ENCODE peak calls at places on chromosomes 11 and 22, in six cellular contexts. V, I, U, X, H and P are unnamed samples.

GRCh38 chr11:80532633-80533232 is 1091.9 kb upstream of the TENM4 start:
- DNase-seq in V (no peak), I (no peak), U (peak; percentile 41), X (no peak), H (no peak), P (no peak)

GRCh38 chr11:96278039-96278897 is 64.7 kb downstream of the MAML2 start:
- DNase-seq in V (no peak), I (no peak), U (no peak), X (no peak), H (no peak), P (no peak)

GRCh38 chr11:62392944-62393628 is 25.7 kb upstream of the SCGB1A1 start:
- DNase-seq in V (peak; percentile 76), I (no peak), U (no peak), X (no peak), H (no peak), P (peak; percentile 38)

GRCh38 chr22:43007519-43008102 is 7.3 kb downstream of the PACSIN2 start:
- DNase-seq in V (peak; percentile 90), I (peak; percentile 68), U (no peak), X (no peak), H (peak; percentile 90), P (no peak)

GRCh38 chr22:50074056-50074455 is 11.2 kb downstream of the MLC1 start:
- DNase-seq in V (peak; percentile 17), I (no peak), U (no peak), X (no peak), H (no peak), P (no peak)

GRCh38 chr11:131584694-131585592 is 214.5 kb downstream of the NTM start:
- DNase-seq in V (peak; percentile 14), I (no peak), U (no peak), X (no peak), H (no peak), P (no peak)

GRCh38 chr11:68349461-68350249 is 37.3 kb downstream of the LRP5 start:
- DNase-seq in V (no peak), I (no peak), U (no peak), X (no peak), H (no peak), P (no peak)

GRCh38 chr11:60838132-60838531 is 3.8 kb upstream of the CCDC86 start:
- DNase-seq in V (peak; percentile 70), I (no peak), U (no peak), X (no peak), H (no peak), P (no peak)

GRCh38 chr11:118434553-118435232 is 1.6 kb upstream of the KMT2A start:
- DNase-seq in V (peak; percentile 65), I (no peak), U (peak; percentile 59), X (peak; percentile 34), H (peak; percentile 34), P (peak; percentile 29)

GRCh38 chr22:20037419-20037818 is 16.5 kb downstream of the TANGO2 start:
- DNase-seq in V (no peak), I (no peak), U (no peak), X (no peak), H (no peak), P (no peak)

GRCh38 chr11:3020011-3020410 is 27.9 kb upstream of the NAP1L4 start:
- DNase-seq in V (no peak), I (no peak), U (no peak), X (no peak), H (no peak), P (no peak)

GRCh38 chr11:128691802-128692749 is 1.8 kb upstream of the FLI1 start:
- DNase-seq in V (no peak), I (no peak), U (peak; percentile 50), X (no peak), H (no peak), P (no peak)

GRCh38 chr11:128695539-128696221 is 1.8 kb downstream of the FLI1 start:
- DNase-seq in V (no peak), I (no peak), U (no peak), X (peak; percentile 29), H (no peak), P (peak; percentile 77)

GRCh38 chr11:128694618-128695481 is 978 bp downstream of the FLI1 start:
- DNase-seq in V (no peak), I (no peak), U (peak; percentile 64), X (peak; percentile 35), H (no peak), P (no peak)

GRCh38 chr11:128690746-128691091 is 3.2 kb upstream of the FLI1 start:
- DNase-seq in V (no peak), I (no peak), U (no peak), X (no peak), H (no peak), P (no peak)

DNA sequence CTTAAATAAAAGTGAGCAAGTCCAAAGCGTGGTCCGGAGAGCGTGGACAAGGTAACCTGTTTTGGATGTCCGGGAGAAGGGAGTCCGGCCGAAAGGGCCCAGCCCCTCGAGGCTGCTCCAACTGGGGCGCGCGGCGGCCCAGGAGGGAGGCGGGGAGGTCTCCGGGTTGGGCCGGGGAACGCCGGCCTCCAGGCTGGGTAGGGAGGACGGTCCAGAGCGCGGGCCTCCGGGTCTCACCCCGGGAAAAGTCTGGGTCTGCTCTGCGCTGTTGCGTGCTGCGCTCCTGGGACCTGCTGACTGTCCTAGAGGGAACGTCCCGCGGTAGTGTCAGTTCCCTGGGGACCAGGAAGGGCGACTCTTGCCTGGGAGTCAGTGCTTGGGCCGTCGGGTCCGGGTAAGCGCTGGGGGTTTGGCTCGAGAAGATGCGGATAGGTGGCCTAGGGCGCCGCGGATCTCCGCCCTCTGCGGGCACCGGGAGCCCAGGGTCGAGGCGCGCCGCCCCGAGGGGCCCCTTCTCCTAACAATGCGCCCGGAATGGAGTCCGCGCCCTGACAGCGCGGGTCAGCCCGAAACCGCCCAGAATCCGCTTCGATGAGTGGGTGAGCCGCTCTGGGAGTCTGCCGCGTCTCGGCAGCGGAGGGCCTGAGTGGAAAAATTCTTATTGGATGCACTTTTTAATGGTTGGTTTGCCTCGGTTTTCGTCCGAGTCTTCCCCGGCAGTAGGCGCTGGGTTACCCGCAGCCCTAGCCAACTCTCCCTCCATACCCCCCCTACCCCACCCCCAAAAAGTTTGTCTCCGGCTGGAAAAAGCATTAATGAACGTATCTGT is 908 bp upstream of the FLI1 start:
- DNase-seq in V (no peak), I (peak; percentile 42), U (peak; percentile 66), X (no peak), H (no peak), P (peak; percentile 24)
- H3K4me3 ChIP-seq in V (no peak overlapping the region), I (peak overlapping the region; percentile 83), U (peak overlapping the region; percentile 74), X (peak overlapping the region; percentile 95), H (peak overlapping the region; percentile 64), P (peak overlapping the region; percentile 84)

GRCh38 chr11:77473801-77474508 is at the start of gene PAK1:
- DNase-seq in V (peak; percentile 92), I (peak; percentile 63), U (peak; percentile 93), X (peak; percentile 63), H (peak; percentile 93), P (peak; percentile 74)

GRCh38 chr11:77475206-77475605 is 1.3 kb upstream of the PAK1 start:
- DNase-seq in V (no peak), I (no peak), U (no peak), X (no peak), H (no peak), P (no peak)

GRCh38 chr11:77474509-77475070 is 696 bp upstream of the PAK1 start:
- DNase-seq in V (no peak), I (no peak), U (no peak), X (no peak), H (no peak), P (no peak)

GRCh38 chr11:77471520-77472234 is 2.2 kb downstream of the PAK1 start:
- DNase-seq in V (peak; percentile 10), I (no peak), U (no peak), X (no peak), H (peak; percentile 71), P (peak; percentile 26)

DNA sequence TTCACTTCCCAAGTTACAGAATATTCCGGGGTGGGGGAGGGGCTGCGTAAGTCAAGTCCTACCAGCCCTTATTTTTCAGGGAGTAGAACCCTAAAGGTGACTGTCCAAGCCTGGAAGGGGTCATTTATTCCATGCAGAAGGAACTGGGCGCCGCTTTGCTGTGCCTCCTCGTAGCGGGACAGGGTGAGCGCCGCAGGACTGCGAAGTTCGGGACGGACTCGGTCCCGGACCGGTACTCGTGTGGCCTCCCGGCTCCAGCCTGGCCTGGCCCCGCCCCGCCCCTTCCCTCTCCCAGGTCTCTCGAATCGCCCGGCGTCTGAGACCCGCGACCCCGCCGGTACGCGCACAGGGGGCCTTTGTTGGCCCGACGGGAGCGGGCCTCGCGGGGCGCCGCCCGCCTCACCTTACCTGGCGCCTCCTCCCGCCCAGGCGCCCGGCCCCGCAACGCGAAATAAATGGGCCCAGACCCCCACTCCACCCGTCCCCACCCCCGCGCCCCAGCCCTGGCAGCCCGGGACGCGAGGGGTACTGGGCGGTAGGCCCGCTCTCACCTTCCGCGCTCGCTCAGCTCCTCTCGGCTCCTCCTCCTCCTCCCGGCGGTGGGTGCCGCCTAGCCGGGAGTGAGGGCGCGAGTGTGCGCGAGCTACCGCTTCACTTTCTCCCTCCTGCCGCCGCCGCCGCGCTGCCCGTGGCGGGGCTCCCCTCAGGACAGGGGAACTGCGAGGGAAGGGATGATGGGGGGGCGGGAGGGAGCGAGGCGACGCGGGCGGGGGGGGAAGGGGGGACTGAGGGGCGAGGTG is 693 bp downstream of the PAK1 start:
- DNase-seq in V (peak; percentile 9), I (no peak), U (peak; percentile 72), X (peak; percentile 37), H (peak; percentile 59), P (peak; percentile 51)
- H3K4me3 ChIP-seq in V (peak overlapping the region; percentile 49), I (peak overlapping the region; percentile 67), U (peak overlapping the region; percentile 73), X (peak overlapping the region; percentile 56), H (peak overlapping the region; percentile 72), P (peak overlapping the region; percentile 1)

DNA sequence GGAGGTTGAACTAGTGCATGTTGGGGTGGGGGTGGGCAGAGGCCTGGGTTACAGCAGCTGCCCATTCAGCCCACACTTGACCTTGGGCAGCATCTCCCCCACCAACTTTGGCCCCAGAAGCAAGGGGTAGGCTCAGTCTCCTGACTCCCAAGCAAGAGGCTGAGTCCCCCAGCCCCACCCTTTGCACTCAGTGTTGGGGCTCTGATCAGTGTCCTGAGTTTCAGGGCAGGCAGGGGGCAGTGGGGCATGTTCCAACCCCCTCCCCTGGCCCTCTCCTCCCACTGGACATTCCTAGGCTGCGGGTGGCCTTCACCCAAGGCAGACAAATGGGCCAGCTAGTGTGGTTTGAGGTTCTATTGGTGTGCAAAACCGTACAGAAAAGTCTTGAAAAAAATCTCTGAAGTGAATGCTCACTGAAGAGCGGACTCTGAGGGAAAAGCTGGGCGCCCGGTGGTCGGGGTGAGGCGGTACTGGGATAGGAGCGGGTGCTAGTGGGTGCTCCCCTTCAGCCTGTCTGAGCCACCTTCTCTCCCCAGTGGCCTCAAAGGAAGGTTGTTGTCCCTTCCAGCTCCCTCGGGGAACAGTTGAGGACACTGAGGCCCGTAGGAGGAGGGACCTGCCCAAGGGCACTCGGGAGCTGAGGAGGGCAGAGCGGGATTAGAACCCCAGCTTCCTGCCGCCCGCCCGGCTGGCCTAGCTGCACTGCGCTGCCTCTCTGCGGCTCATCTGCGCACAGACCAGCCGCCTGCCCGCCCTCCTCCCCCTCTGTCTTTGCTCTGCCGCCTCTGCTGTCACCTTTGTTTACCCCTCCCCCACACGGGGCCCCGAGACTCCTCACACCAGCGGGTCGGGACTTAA is 4.0 kb downstream of the KCNC1 start:
- DNase-seq in V (peak; percentile 26), I (no peak), U (peak; percentile 44), X (no peak), H (no peak), P (no peak)
- H3K4me3 ChIP-seq in V (no peak overlapping the region), I (no peak overlapping the region), U (no peak overlapping the region), X (no peak overlapping the region), H (no peak overlapping the region), P (no peak overlapping the region)

DNA sequence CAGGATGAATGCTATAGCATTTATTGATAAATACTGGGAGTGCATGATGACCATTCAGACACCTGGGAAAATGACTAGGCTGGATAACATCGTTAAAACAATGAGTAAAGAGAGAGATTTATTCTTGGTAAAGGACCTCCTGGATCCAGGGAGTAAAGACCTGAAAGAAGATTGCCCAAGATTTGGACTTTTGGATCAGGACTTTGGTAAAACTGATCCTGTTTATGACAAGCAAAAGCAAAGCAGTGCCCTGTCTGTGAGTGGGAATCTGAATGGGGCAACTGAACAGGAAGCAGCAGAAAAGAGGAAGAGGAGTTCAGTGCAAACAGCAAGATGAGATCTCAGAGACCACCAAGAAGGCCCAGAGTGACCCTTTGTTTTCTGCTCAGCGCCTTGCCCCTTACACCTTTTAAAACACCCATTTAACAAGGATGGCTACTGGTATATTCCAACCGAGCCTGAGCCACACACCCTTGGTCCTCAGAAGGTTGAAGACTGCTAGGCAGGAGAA is 121.9 kb downstream of the VPREB1 start:
- DNase-seq in V (no peak), I (no peak), U (no peak), X (no peak), H (no peak), P (no peak)
- H3K4me3 ChIP-seq in V (no peak overlapping the region), I (no peak overlapping the region), U (no peak overlapping the region), X (no peak overlapping the region), H (no peak overlapping the region), P (no peak overlapping the region)